ENCODE peak calls at places on chromosomes 16 and 17, in six cellular contexts. One of them, this sample, is unnamed.

GRCh38 chr16:66182592-66182991 is 183.9 kb upstream of the CDH5 start:
- DNase-seq in mucosa of descending colon: no peak
- DNase-seq in endothelial cell: no peak
- DNase-seq in GM10248: no peak
- DNase-seq in activated gamma-delta T cell: no peak
- DNase-seq in stimulated activated CD8-positive, alpha-beta memory T cell treated with anti-CD3 and anti-CD28 coated beads, Interleukin-2, amount 100 ng/mL, for 1 hour: no peak
- DNase-seq in this sample: no peak

GRCh38 chr16:47477680-47478079 is 16.5 kb downstream of the PHKB start:
- DNase-seq in mucosa of descending colon: no peak
- DNase-seq in endothelial cell: no peak
- DNase-seq in activated gamma-delta T cell: no peak
- DNase-seq in stimulated activated CD8-positive, alpha-beta memory T cell treated with anti-CD3 and anti-CD28 coated beads, Interleukin-2, amount 100 ng/mL, for 1 hour: no peak
- DNase-seq in GM10248: no peak
- DNase-seq in this sample: no peak

GRCh38 chr17:39804839-39805238 is 59.3 kb downstream of the IKZF3 start:
- DNase-seq in mucosa of descending colon: no peak
- DNase-seq in stimulated activated CD8-positive, alpha-beta memory T cell treated with anti-CD3 and anti-CD28 coated beads, Interleukin-2, amount 100 ng/mL, for 1 hour: no peak
- DNase-seq in GM10248: no peak
- DNase-seq in endothelial cell: no peak
- DNase-seq in activated gamma-delta T cell: no peak
- DNase-seq in this sample: no peak

GRCh38 chr17:7479389-7480192 is at the start of gene ZBTB4:
- DNase-seq in endothelial cell: peak
- DNase-seq in mucosa of descending colon: peak
- DNase-seq in stimulated activated CD8-positive, alpha-beta memory T cell treated with anti-CD3 and anti-CD28 coated beads, Interleukin-2, amount 100 ng/mL, for 1 hour: peak
- DNase-seq in activated gamma-delta T cell: peak
- DNase-seq in GM10248: peak
- DNase-seq in this sample: no peak

GRCh38 chr16:85174871-85175723 is 62.8 kb upstream of the CIBAR2 start:
- DNase-seq in mucosa of descending colon: peak
- DNase-seq in stimulated activated CD8-positive, alpha-beta memory T cell treated with anti-CD3 and anti-CD28 coated beads, Interleukin-2, amount 100 ng/mL, for 1 hour: no peak
- DNase-seq in GM10248: no peak
- DNase-seq in activated gamma-delta T cell: no peak
- DNase-seq in endothelial cell: no peak
- DNase-seq in this sample: no peak

GRCh38 chr17:42421479-42422332 is 1.4 kb downstream of the CAVIN1 start:
- DNase-seq in GM10248: no peak
- DNase-seq in activated gamma-delta T cell: no peak
- DNase-seq in endothelial cell: no peak
- DNase-seq in mucosa of descending colon: peak
- DNase-seq in stimulated activated CD8-positive, alpha-beta memory T cell treated with anti-CD3 and anti-CD28 coated beads, Interleukin-2, amount 100 ng/mL, for 1 hour: no peak
- DNase-seq in this sample: peak

GRCh38 chr16:87740909-87741424 is 24.8 kb downstream of the KLHDC4 start:
- DNase-seq in stimulated activated CD8-positive, alpha-beta memory T cell treated with anti-CD3 and anti-CD28 coated beads, Interleukin-2, amount 100 ng/mL, for 1 hour: no peak
- DNase-seq in GM10248: no peak
- DNase-seq in mucosa of descending colon: no peak
- DNase-seq in endothelial cell: no peak
- DNase-seq in activated gamma-delta T cell: no peak
- DNase-seq in this sample: no peak

GRCh38 chr16:6946106-6946505 is 386.5 kb upstream of the RBFOX1 start:
- DNase-seq in GM10248: no peak
- DNase-seq in stimulated activated CD8-positive, alpha-beta memory T cell treated with anti-CD3 and anti-CD28 coated beads, Interleukin-2, amount 100 ng/mL, for 1 hour: no peak
- DNase-seq in mucosa of descending colon: no peak
- DNase-seq in activated gamma-delta T cell: no peak
- DNase-seq in endothelial cell: no peak
- DNase-seq in this sample: no peak

GRCh38 chr17:31549121-31549524 is 157.6 kb downstream of the RAB11FIP4 start:
- DNase-seq in activated gamma-delta T cell: no peak
- DNase-seq in GM10248: peak
- DNase-seq in stimulated activated CD8-positive, alpha-beta memory T cell treated with anti-CD3 and anti-CD28 coated beads, Interleukin-2, amount 100 ng/mL, for 1 hour: no peak
- DNase-seq in endothelial cell: no peak
- DNase-seq in mucosa of descending colon: no peak
- DNase-seq in this sample: no peak

GRCh38 chr16:1108299-1109252 is 12.5 kb upstream of the C1QTNF8 start:
- DNase-seq in endothelial cell: no peak
- DNase-seq in stimulated activated CD8-positive, alpha-beta memory T cell treated with anti-CD3 and anti-CD28 coated beads, Interleukin-2, amount 100 ng/mL, for 1 hour: no peak
- DNase-seq in activated gamma-delta T cell: no peak
- DNase-seq in GM10248: no peak
- DNase-seq in mucosa of descending colon: no peak
- DNase-seq in this sample: peak

GRCh38 chr16:50303605-50304466 is 37.5 kb downstream of the ADCY7 start:
- DNase-seq in activated gamma-delta T cell: no peak
- DNase-seq in GM10248: no peak
- DNase-seq in stimulated activated CD8-positive, alpha-beta memory T cell treated with anti-CD3 and anti-CD28 coated beads, Interleukin-2, amount 100 ng/mL, for 1 hour: no peak
- DNase-seq in mucosa of descending colon: peak
- DNase-seq in endothelial cell: no peak
- DNase-seq in this sample: peak

GRCh38 chr16:19210175-19210924 is 42.3 kb downstream of the SYT17 start:
- DNase-seq in activated gamma-delta T cell: no peak
- DNase-seq in stimulated activated CD8-positive, alpha-beta memory T cell treated with anti-CD3 and anti-CD28 coated beads, Interleukin-2, amount 100 ng/mL, for 1 hour: no peak
- DNase-seq in GM10248: peak
- DNase-seq in endothelial cell: no peak
- DNase-seq in mucosa of descending colon: no peak
- DNase-seq in this sample: no peak

GRCh38 chr16:52256310-52257078 is 290.4 kb downstream of the TOX3 start:
- DNase-seq in GM10248: no peak
- DNase-seq in stimulated activated CD8-positive, alpha-beta memory T cell treated with anti-CD3 and anti-CD28 coated beads, Interleukin-2, amount 100 ng/mL, for 1 hour: no peak
- DNase-seq in mucosa of descending colon: no peak
- DNase-seq in endothelial cell: no peak
- DNase-seq in activated gamma-delta T cell: no peak
- DNase-seq in this sample: no peak

GRCh38 chr16:50574852-50575251 is 26.7 kb downstream of the NKD1 start:
- DNase-seq in mucosa of descending colon: no peak
- DNase-seq in GM10248: no peak
- DNase-seq in stimulated activated CD8-positive, alpha-beta memory T cell treated with anti-CD3 and anti-CD28 coated beads, Interleukin-2, amount 100 ng/mL, for 1 hour: no peak
- DNase-seq in endothelial cell: no peak
- DNase-seq in activated gamma-delta T cell: no peak
- DNase-seq in this sample: no peak

GRCh38 chr17:76371656-76372628 is 12.5 kb upstream of the SPHK1 start:
- DNase-seq in GM10248: no peak
- DNase-seq in stimulated activated CD8-positive, alpha-beta memory T cell treated with anti-CD3 and anti-CD28 coated beads, Interleukin-2, amount 100 ng/mL, for 1 hour: no peak
- DNase-seq in activated gamma-delta T cell: no peak
- DNase-seq in endothelial cell: no peak
- DNase-seq in mucosa of descending colon: no peak
- DNase-seq in this sample: no peak

GRCh38 chr16:88541831-88542230 is 28.4 kb upstream of the ZC3H18 start:
- DNase-seq in mucosa of descending colon: no peak
- DNase-seq in stimulated activated CD8-positive, alpha-beta memory T cell treated with anti-CD3 and anti-CD28 coated beads, Interleukin-2, amount 100 ng/mL, for 1 hour: no peak
- DNase-seq in activated gamma-delta T cell: no peak
- DNase-seq in endothelial cell: no peak
- DNase-seq in GM10248: no peak
- DNase-seq in this sample: no peak

GRCh38 chr17:17125136-17126084 is 80.7 kb downstream of the PLD6 start:
- DNase-seq in endothelial cell: no peak
- DNase-seq in GM10248: no peak
- DNase-seq in stimulated activated CD8-positive, alpha-beta memory T cell treated with anti-CD3 and anti-CD28 coated beads, Interleukin-2, amount 100 ng/mL, for 1 hour: no peak
- DNase-seq in mucosa of descending colon: peak
- DNase-seq in activated gamma-delta T cell: no peak
- DNase-seq in this sample: peak

GRCh38 chr16:87806246-87806607 is 40.4 kb upstream of the KLHDC4 start:
- DNase-seq in GM10248: no peak
- DNase-seq in stimulated activated CD8-positive, alpha-beta memory T cell treated with anti-CD3 and anti-CD28 coated beads, Interleukin-2, amount 100 ng/mL, for 1 hour: no peak
- DNase-seq in mucosa of descending colon: no peak
- DNase-seq in activated gamma-delta T cell: no peak
- DNase-seq in endothelial cell: no peak
- DNase-seq in this sample: no peak

GRCh38 chr17:2372180-2372579 is 28.7 kb downstream of the MNT start:
- DNase-seq in activated gamma-delta T cell: no peak
- DNase-seq in mucosa of descending colon: peak
- DNase-seq in endothelial cell: no peak
- DNase-seq in stimulated activated CD8-positive, alpha-beta memory T cell treated with anti-CD3 and anti-CD28 coated beads, Interleukin-2, amount 100 ng/mL, for 1 hour: no peak
- DNase-seq in GM10248: no peak
- DNase-seq in this sample: no peak

GRCh38 chr16:87721622-87722565 is 43.9 kb downstream of the KLHDC4 start:
- DNase-seq in stimulated activated CD8-positive, alpha-beta memory T cell treated with anti-CD3 and anti-CD28 coated beads, Interleukin-2, amount 100 ng/mL, for 1 hour: no peak
- DNase-seq in activated gamma-delta T cell: no peak
- DNase-seq in mucosa of descending colon: no peak
- DNase-seq in endothelial cell: no peak
- DNase-seq in GM10248: no peak
- DNase-seq in this sample: no peak

GRCh38 chr16:78102122-78102660 is 2.7 kb downstream of the WWOX start:
- DNase-seq in stimulated activated CD8-positive, alpha-beta memory T cell treated with anti-CD3 and anti-CD28 coated beads, Interleukin-2, amount 100 ng/mL, for 1 hour: no peak
- DNase-seq in activated gamma-delta T cell: no peak
- DNase-seq in mucosa of descending colon: no peak
- DNase-seq in GM10248: no peak
- DNase-seq in endothelial cell: no peak
- DNase-seq in this sample: no peak

GRCh38 chr16:724188-725040 is 1.8 kb downstream of the CCDC78 start:
- DNase-seq in stimulated activated CD8-positive, alpha-beta memory T cell treated with anti-CD3 and anti-CD28 coated beads, Interleukin-2, amount 100 ng/mL, for 1 hour: no peak
- DNase-seq in GM10248: no peak
- DNase-seq in activated gamma-delta T cell: no peak
- DNase-seq in mucosa of descending colon: no peak
- DNase-seq in endothelial cell: no peak
- DNase-seq in this sample: no peak

GRCh38 chr16:56258508-56259424 is 67.5 kb downstream of the GNAO1 start:
- DNase-seq in activated gamma-delta T cell: no peak
- DNase-seq in GM10248: no peak
- DNase-seq in endothelial cell: no peak
- DNase-seq in stimulated activated CD8-positive, alpha-beta memory T cell treated with anti-CD3 and anti-CD28 coated beads, Interleukin-2, amount 100 ng/mL, for 1 hour: no peak
- DNase-seq in mucosa of descending colon: no peak
- DNase-seq in this sample: no peak

GRCh38 chr16:67268136-67268579 is 11.2 kb upstream of the PLEKHG4 start:
- DNase-seq in mucosa of descending colon: peak
- DNase-seq in GM10248: no peak
- DNase-seq in stimulated activated CD8-positive, alpha-beta memory T cell treated with anti-CD3 and anti-CD28 coated beads, Interleukin-2, amount 100 ng/mL, for 1 hour: no peak
- DNase-seq in endothelial cell: no peak
- DNase-seq in activated gamma-delta T cell: no peak
- DNase-seq in this sample: no peak

GRCh38 chr16:84040823-84041391 is 1.7 kb downstream of the SLC38A8 start:
- DNase-seq in endothelial cell: no peak
- DNase-seq in mucosa of descending colon: peak
- DNase-seq in GM10248: no peak
- DNase-seq in stimulated activated CD8-positive, alpha-beta memory T cell treated with anti-CD3 and anti-CD28 coated beads, Interleukin-2, amount 100 ng/mL, for 1 hour: no peak
- DNase-seq in activated gamma-delta T cell: no peak
- DNase-seq in this sample: no peak

GRCh38 chr16:65658339-65659275 is 536.7 kb upstream of the CDH11 start:
- DNase-seq in GM10248: no peak
- DNase-seq in stimulated activated CD8-positive, alpha-beta memory T cell treated with anti-CD3 and anti-CD28 coated beads, Interleukin-2, amount 100 ng/mL, for 1 hour: no peak
- DNase-seq in activated gamma-delta T cell: no peak
- DNase-seq in mucosa of descending colon: no peak
- DNase-seq in endothelial cell: peak
- DNase-seq in this sample: no peak

GRCh38 chr17:27878776-27879562 is 14.2 kb downstream of the LYRM9 start:
- DNase-seq in endothelial cell: no peak
- DNase-seq in stimulated activated CD8-positive, alpha-beta memory T cell treated with anti-CD3 and anti-CD28 coated beads, Interleukin-2, amount 100 ng/mL, for 1 hour: no peak
- DNase-seq in mucosa of descending colon: peak
- DNase-seq in activated gamma-delta T cell: no peak
- DNase-seq in GM10248: no peak
- DNase-seq in this sample: no peak

GRCh38 chr17:42744283-42744805 is 496 bp downstream of the EZH1 start:
- DNase-seq in mucosa of descending colon: peak
- DNase-seq in activated gamma-delta T cell: peak
- DNase-seq in GM10248: peak
- DNase-seq in endothelial cell: no peak
- DNase-seq in stimulated activated CD8-positive, alpha-beta memory T cell treated with anti-CD3 and anti-CD28 coated beads, Interleukin-2, amount 100 ng/mL, for 1 hour: peak
- DNase-seq in this sample: peak

GRCh38 chr16:21708533-21709115 is 44.9 kb downstream of the OTOA start:
- DNase-seq in activated gamma-delta T cell: no peak
- DNase-seq in stimulated activated CD8-positive, alpha-beta memory T cell treated with anti-CD3 and anti-CD28 coated beads, Interleukin-2, amount 100 ng/mL, for 1 hour: peak
- DNase-seq in mucosa of descending colon: no peak
- DNase-seq in endothelial cell: peak
- DNase-seq in GM10248: peak
- DNase-seq in this sample: peak

GRCh38 chr16:85187447-85187846 is 75.2 kb upstream of the CIBAR2 start:
- DNase-seq in endothelial cell: no peak
- DNase-seq in mucosa of descending colon: no peak
- DNase-seq in GM10248: no peak
- DNase-seq in activated gamma-delta T cell: no peak
- DNase-seq in stimulated activated CD8-positive, alpha-beta memory T cell treated with anti-CD3 and anti-CD28 coated beads, Interleukin-2, amount 100 ng/mL, for 1 hour: no peak
- DNase-seq in this sample: no peak

GRCh38 chr16:84448444-84448843 is 56.0 kb downstream of the MEAK7 start:
- DNase-seq in stimulated activated CD8-positive, alpha-beta memory T cell treated with anti-CD3 and anti-CD28 coated beads, Interleukin-2, amount 100 ng/mL, for 1 hour: no peak
- DNase-seq in activated gamma-delta T cell: no peak
- DNase-seq in endothelial cell: no peak
- DNase-seq in GM10248: no peak
- DNase-seq in mucosa of descending colon: no peak
- DNase-seq in this sample: no peak

This sample was measured in right lobe of liver.